ENCODE peak calls at places on chromosome 11, in six cellular contexts. K is upper lobe of left lung, V is HepG2, Y is GM12878, S is A549, H is K562. N is an unnamed sample.

GRCh38 chr11:17350455-17351170 is 987 bp upstream of the NCR3LG1 start:
- ATAC-seq in K (no peak), V (no peak), Y (no peak), S (no peak), H (no peak), N (no peak)

GRCh38 chr11:82790723-82791487 is 57.2 kb upstream of the FAM181B start:
- ATAC-seq in K (no peak), V (no peak), Y (no peak), S (no peak), H (peak; percentile 56), N (no peak)

GRCh38 chr11:118889796-118890195 is 6.1 kb downstream of the CXCR5 start:
- ATAC-seq in K (peak; percentile 73), V (peak; percentile 14), Y (no peak), S (no peak), H (no peak), N (peak; percentile 82)

GRCh38 chr11:31958086-31958735 is 132.7 kb upstream of the RCN1 start:
- ATAC-seq in K (no peak), V (peak; percentile 95), Y (peak; percentile 98), S (peak; percentile 69), H (peak; percentile 98), N (no peak)

GRCh38 chr11:31757245-31757835 is 53.8 kb downstream of the PAX6 start:
- ATAC-seq in K (no peak), V (no peak), Y (no peak), S (no peak), H (no peak), N (no peak)

GRCh38 chr11:35214181-35214770 is 75.3 kb downstream of the CD44 start:
- ATAC-seq in K (no peak), V (no peak), Y (no peak), S (no peak), H (no peak), N (no peak)

GRCh38 chr11:86431258-86431657 is 56.6 kb downstream of the CCDC81 start:
- ATAC-seq in K (no peak), V (no peak), Y (no peak), S (no peak), H (no peak), N (no peak)

GRCh38 chr11:118342503-118343161 is at the start of gene CD3D:
- ATAC-seq in K (no peak), V (peak; percentile 60), Y (no peak), S (no peak), H (peak; percentile 83), N (no peak)

GRCh38 chr11:44306469-44307244 is 3.3 kb downstream of the ALX4 start:
- ATAC-seq in K (no peak), V (no peak), Y (no peak), S (no peak), H (no peak), N (no peak)

GRCh38 chr11:66106786-66107599 is 36.9 kb downstream of the PACS1 start:
- ATAC-seq in K (no peak), V (peak; percentile 62), Y (no peak), S (no peak), H (no peak), N (no peak)

GRCh38 chr11:131064373-131064991 is 148.2 kb upstream of the SNX19 start:
- ATAC-seq in K (no peak), V (peak; percentile 97), Y (peak; percentile 94), S (peak; percentile 81), H (peak; percentile 98), N (peak; percentile 43)

GRCh38 chr11:76185511-76185910 is 20.8 kb downstream of the WNT11 start:
- ATAC-seq in K (no peak), V (no peak), Y (no peak), S (no peak), H (no peak), N (peak; percentile 32)

GRCh38 chr11:93100211-93100610 is 97.6 kb downstream of the SLC36A4 start:
- ATAC-seq in K (no peak), V (no peak), Y (no peak), S (no peak), H (no peak), N (no peak)

GRCh38 chr11:45035440-45035839 is 84.8 kb upstream of the TP53I11 start:
- ATAC-seq in K (no peak), V (no peak), Y (no peak), S (no peak), H (no peak), N (no peak)

GRCh38 chr11:60781286-60782044 is 3.7 kb upstream of the MS4A10 start:
- ATAC-seq in K (no peak), V (no peak), Y (peak; percentile 77), S (no peak), H (no peak), N (no peak)

GRCh38 chr11:118245946-118246562 is 6.1 kb downstream of the MPZL3 start:
- ATAC-seq in K (no peak), V (no peak), Y (peak; percentile 3), S (no peak), H (no peak), N (no peak)

GRCh38 chr11:130544266-130544665 is 95.8 kb downstream of the ADAMTS15 start:
- ATAC-seq in K (no peak), V (no peak), Y (no peak), S (no peak), H (no peak), N (no peak)

GRCh38 chr11:20617346-20617745 is 17.9 kb downstream of the SLC6A5 start:
- ATAC-seq in K (no peak), V (no peak), Y (no peak), S (no peak), H (no peak), N (no peak)

GRCh38 chr11:17734986-17735822 is 623 bp downstream of the KCNC1 start:
- ATAC-seq in K (peak; percentile 66), V (peak; percentile 81), Y (peak; percentile 29), S (peak; percentile 57), H (peak; percentile 68), N (peak; percentile 81)

GRCh38 chr11:16191852-16192240 is 164.5 kb downstream of the SOX6 start:
- ATAC-seq in K (no peak), V (no peak), Y (no peak), S (no peak), H (no peak), N (no peak)

GRCh38 chr11:121309688-121310087 is 17.1 kb downstream of the SC5D start:
- ATAC-seq in K (no peak), V (no peak), Y (peak; percentile 96), S (no peak), H (no peak), N (no peak)

GRCh38 chr11:111694851-111695250 is 71.3 kb downstream of the PPP2R1B start:
- ATAC-seq in K (no peak), V (no peak), Y (peak; percentile 72), S (no peak), H (no peak), N (peak; percentile 82)

GRCh38 chr11:126039485-126040271 is 23.0 kb downstream of the CDON start:
- ATAC-seq in K (no peak), V (no peak), Y (peak; percentile 94), S (no peak), H (no peak), N (no peak)

GRCh38 chr11:1675536-1676253 is 21.3 kb upstream of the KRTAP5-6 start:
- ATAC-seq in K (no peak), V (peak; percentile 61), Y (no peak), S (no peak), H (no peak), N (no peak)

GRCh38 chr11:46381046-46381835 is at the start of gene MDK:
- ATAC-seq in K (no peak), V (peak; percentile 14), Y (peak; percentile 40), S (no peak), H (peak; percentile 50), N (peak; percentile 17)

GRCh38 chr11:126978155-126978554 is 22.4 kb downstream of the KIRREL3 start:
- ATAC-seq in K (no peak), V (no peak), Y (no peak), S (no peak), H (no peak), N (no peak)

GRCh38 chr11:100619484-100619883 is 67.6 kb upstream of the ARHGAP42 start:
- ATAC-seq in K (no peak), V (no peak), Y (no peak), S (no peak), H (no peak), N (no peak)

GRCh38 chr11:67429038-67429668 is 859 bp downstream of the RPS6KB2 start:
- ATAC-seq in K (no peak), V (peak; percentile 9), Y (peak; percentile 1), S (no peak), H (peak; percentile 9), N (no peak)

DNA sequence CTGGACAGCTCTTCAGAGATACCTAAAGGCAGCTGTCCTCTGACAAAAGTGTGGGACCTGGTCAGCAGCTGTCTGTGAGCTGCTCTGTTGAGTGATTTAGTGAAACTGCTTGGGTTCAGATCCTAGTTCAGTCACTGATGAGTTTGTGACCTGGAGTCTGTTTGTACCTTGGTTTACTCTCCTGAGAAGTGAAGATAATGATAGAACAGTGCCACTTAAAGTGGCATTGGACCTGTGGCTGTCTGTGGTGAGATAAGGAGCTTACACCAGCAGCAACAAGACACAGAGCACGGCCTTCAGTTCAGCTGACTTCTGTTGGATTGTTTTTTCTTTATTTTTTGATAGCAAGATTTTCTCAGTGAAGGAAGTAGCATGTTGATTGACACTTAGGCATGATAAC is 46.3 kb upstream of the CTTN start:
- ATAC-seq in K (no peak), V (no peak), Y (no peak), S (no peak), H (no peak), N (no peak)
- TF ChIP-seq EP300 in K (no peak), V (no peak), Y (no peak), S (no peak), H (no peak), N (no peak)

DNA sequence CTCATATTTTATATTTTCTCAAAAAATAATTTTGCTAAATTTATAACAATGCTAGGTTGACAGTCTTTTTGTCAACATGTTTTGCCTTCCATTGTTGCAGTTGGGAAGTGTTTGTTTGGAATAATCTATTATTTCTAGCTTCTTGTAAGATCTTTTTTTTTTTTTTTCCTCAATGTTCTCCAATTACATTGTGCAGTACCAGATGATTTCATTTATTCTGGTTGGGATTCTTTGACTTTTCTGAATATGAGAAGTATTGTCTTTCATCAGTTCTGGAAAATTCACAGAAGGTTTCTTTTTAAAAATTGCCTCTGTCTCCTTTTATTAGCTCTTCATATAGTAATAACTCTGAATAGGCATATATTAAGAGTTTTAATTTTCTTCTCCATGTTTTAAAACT is 245.4 kb downstream of the DYNC2H1 start:
- ATAC-seq in K (no peak), V (no peak), Y (no peak), S (no peak), H (no peak), N (no peak)
- H3K4me3 ChIP-seq in K (no peak overlapping the region), V (no peak overlapping the region), Y (no peak overlapping the region), S (no peak overlapping the region), H (no peak overlapping the region), N (no peak overlapping the region)

GRCh38 chr11:108497317-108498045 is 703 bp downstream of the POGLUT3 start:
- ATAC-seq in K (peak; percentile 95), V (peak; percentile 93), Y (peak; percentile 68), S (peak; percentile 98), H (peak; percentile 88), N (peak; percentile 97)
- TF ChIP-seq EP300 in K (peak; percentile 7), V (no peak), Y (peak; percentile 3), S (no peak), H (peak; percentile 59), N (no peak)

DNA sequence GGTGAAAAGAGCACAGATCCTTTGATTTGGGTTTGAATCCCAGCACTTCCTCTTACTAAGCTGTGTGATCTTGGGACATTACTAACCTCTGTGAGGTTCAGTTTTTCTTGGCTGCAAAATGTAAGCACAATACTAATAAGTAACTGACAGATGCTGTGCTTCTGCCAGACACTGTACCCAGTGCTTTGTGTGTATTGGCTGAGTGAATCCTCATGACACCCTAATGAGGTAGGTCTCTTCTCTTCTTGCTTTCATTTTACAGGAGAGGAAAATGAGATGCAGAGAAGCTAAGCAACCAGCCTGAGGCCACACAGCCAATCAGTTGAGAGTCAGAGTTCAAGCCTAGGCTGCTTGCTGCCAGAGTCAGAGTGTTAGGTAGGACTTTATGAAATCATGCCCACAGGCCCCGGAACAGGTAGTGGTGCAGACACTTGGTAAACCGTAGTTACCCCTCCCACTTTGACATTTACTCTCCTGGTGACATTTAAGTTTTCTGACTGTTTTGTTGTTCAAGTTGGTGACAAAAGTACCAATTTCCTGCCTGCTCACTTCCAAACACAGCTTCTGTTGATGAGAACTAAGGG is 21.2 kb downstream of the PTPRJ start:
- ATAC-seq in K (peak; percentile 75), V (no peak), Y (peak; percentile 82), S (peak; percentile 41), H (no peak), N (peak; percentile 16)
- H3K4me3 ChIP-seq in K (no peak overlapping the region), V (no peak overlapping the region), Y (peak overlapping the region; percentile 37), S (no peak overlapping the region), H (no peak overlapping the region), N (no peak overlapping the region)

N was measured in gastroesophageal sphincter.